ENCODE peak calls at places on chromosome 9, in eight cellular contexts. H is activated CD4-positive, alpha-beta T cell treated with anti-CD3 and anti-CD28 coated beads, Interleukin-2, amount 10 ng/mL, durations not matched to agents 7 days and 5 days; G is DMS79; R is HTR-8/SVneo; C is hepatocyte; Z is GM12865; B is NCI-H345; W is HEK293T. A is an unnamed sample.
A peak's percentile ranks its signal among the peaks of the same experiment; 100 is the strongest.

GRCh38 chr9:121322737-121323448 is 47.2 kb downstream of the STOM start:
- DNase-seq in Z (no peak), G (no peak), B (no peak), H (no peak), R (no peak), W (no peak), C (no peak), A (no peak)

GRCh38 chr9:129140397-129141065 is 29.3 kb downstream of the PTPA start:
- DNase-seq in R (no peak), Z (peak; percentile 51), W (no peak), H (peak; percentile 17), G (peak; percentile 57), C (peak; percentile 68), B (peak; percentile 64), A (no peak)

GRCh38 chr9:6852243-6852963 is 94.6 kb downstream of the KDM4C start:
- DNase-seq in H (no peak), W (no peak), C (no peak), B (no peak), Z (no peak), R (peak; percentile 21), G (no peak), A (peak; percentile 18)

GRCh38 chr9:29285818-29286217 is 1712.5 kb upstream of the C9orf72 start:
- DNase-seq in Z (no peak), G (no peak), H (no peak), W (no peak), C (no peak), B (no peak), R (no peak), A (no peak)

GRCh38 chr9:136365775-136366223 is 2.3 kb upstream of the DNLZ start:
- DNase-seq in G (no peak), B (no peak), H (no peak), C (no peak), W (no peak), Z (no peak), R (no peak), A (no peak)

GRCh38 chr9:2125909-2126308 is 110.8 kb downstream of the SMARCA2 start:
- DNase-seq in H (no peak), Z (peak; percentile 35), C (no peak), W (no peak), R (no peak), G (no peak), B (no peak), A (no peak)

GRCh38 chr9:95383198-95383673 is 65.7 kb upstream of the FANCC start:
- DNase-seq in H (no peak), R (peak; percentile 45), Z (no peak), B (no peak), C (no peak), W (no peak), G (no peak), A (peak; percentile 71)

GRCh38 chr9:36191290-36191645 is 547 bp downstream of the CLTA start:
- DNase-seq in H (peak; percentile 58), Z (peak; percentile 60), W (no peak), R (no peak), G (no peak), C (peak; percentile 42), B (peak; percentile 29), A (no peak)

GRCh38 chr9:126363847-126364671 is 37.4 kb downstream of the MVB12B start:
- DNase-seq in R (no peak), Z (no peak), G (no peak), C (no peak), H (no peak), B (no peak), W (no peak), A (no peak)

GRCh38 chr9:37903581-37903830 is 421 bp downstream of the SLC25A51 start:
- DNase-seq in C (peak; percentile 73), B (peak; percentile 52), Z (no peak), W (no peak), H (peak; percentile 56), R (peak; percentile 18), G (no peak), A (no peak)

GRCh38 chr9:76321185-76321828 is 72.9 kb downstream of the RFK start:
- DNase-seq in Z (no peak), W (no peak), H (no peak), B (no peak), G (no peak), R (peak; percentile 82), C (peak; percentile 35), A (no peak)

GRCh38 chr9:129141066-129142041 is 30.1 kb downstream of the PTPA start:
- DNase-seq in R (no peak), H (peak; percentile 32), Z (peak; percentile 76), B (no peak), C (peak; percentile 82), G (peak; percentile 38), W (no peak), A (peak; percentile 87)

GRCh38 chr9:114300153-114300845 is 22.6 kb upstream of the ORM1 start:
- DNase-seq in W (no peak), R (no peak), H (no peak), G (no peak), B (no peak), Z (no peak), C (no peak), A (no peak)

GRCh38 chr9:23830949-23831730 is 5.1 kb upstream of the ELAVL2 start:
- DNase-seq in H (no peak), Z (no peak), W (no peak), G (no peak), C (no peak), B (no peak), R (no peak), A (no peak)

GRCh38 chr9:130316406-130316805 is 50.8 kb downstream of the HMCN2 start:
- DNase-seq in R (no peak), C (no peak), Z (no peak), G (no peak), W (no peak), B (no peak), H (no peak), A (no peak)

GRCh38 chr9:87732756-87733155 is 6.8 kb downstream of the CTSL start:
- DNase-seq in B (no peak), W (no peak), Z (no peak), G (no peak), H (no peak), R (no peak), C (no peak), A (no peak)

GRCh38 chr9:21906878-21907277 is 87.3 kb downstream of the CDKN2A start:
- DNase-seq in H (no peak), G (no peak), C (no peak), W (no peak), R (no peak), B (no peak), Z (no peak), A (no peak)

GRCh38 chr9:75855509-75855908 is 35.0 kb upstream of the PCSK5 start:
- DNase-seq in R (no peak), C (peak; percentile 43), Z (peak; percentile 14), H (no peak), G (no peak), W (peak; percentile 29), B (peak; percentile 31), A (no peak)

GRCh38 chr9:18260527-18260926 is 213.4 kb upstream of the ADAMTSL1 start:
- DNase-seq in Z (no peak), C (peak; percentile 24), W (no peak), H (no peak), G (peak; percentile 70), B (peak; percentile 55), R (peak; percentile 3), A (no peak)

GRCh38 chr9:113589890-113590289 is 126.4 kb downstream of the RGS3 start:
- DNase-seq in B (no peak), R (no peak), W (no peak), H (peak; percentile 37), G (no peak), Z (no peak), C (peak; percentile 45), A (no peak)

GRCh38 chr9:20512106-20512505 is 110.2 kb downstream of the MLLT3 start:
- DNase-seq in Z (no peak), H (no peak), B (no peak), G (no peak), C (no peak), W (no peak), R (no peak), A (peak; percentile 35)

GRCh38 chr9:130137870-130138653 is 34.1 kb upstream of the NCS1 start:
- DNase-seq in B (no peak), Z (no peak), H (no peak), W (no peak), C (peak; percentile 78), R (peak; percentile 82), G (no peak), A (peak; percentile 88)

GRCh38 chr9:34158362-34158869 is 20.4 kb upstream of the UBAP1 start:
- DNase-seq in C (peak; percentile 79), H (no peak), R (no peak), Z (no peak), B (peak; percentile 67), W (no peak), G (peak; percentile 99), A (no peak)

GRCh38 chr9:93680445-93681315 is 104.3 kb downstream of the PHF2 start:
- DNase-seq in B (no peak), R (no peak), H (peak; percentile 3), G (no peak), W (no peak), Z (no peak), C (no peak), A (no peak)

GRCh38 chr9:108001219-108001618 is 511.6 kb upstream of the KLF4 start:
- DNase-seq in B (no peak), W (no peak), Z (no peak), R (no peak), C (no peak), G (no peak), H (no peak), A (no peak)

GRCh38 chr9:131837316-131837715 is 97.4 kb upstream of the RAPGEF1 start:
- DNase-seq in W (no peak), B (no peak), C (peak; percentile 25), Z (no peak), G (no peak), H (no peak), R (peak; percentile 18), A (no peak)

GRCh38 chr9:88835038-88835466 is 156.2 kb upstream of the S1PR3 start:
- DNase-seq in Z (peak; percentile 58), B (no peak), C (no peak), R (no peak), H (peak; percentile 41), G (no peak), W (no peak), A (no peak)

GRCh38 chr9:119697996-119698395 is 328.8 kb upstream of the BRINP1 start:
- DNase-seq in G (no peak), B (no peak), Z (no peak), H (no peak), W (no peak), C (no peak), R (no peak), A (no peak)

A was measured in GM04504.